ENCODE peak calls at places on chromosomes 13 and 19, in nine cellular contexts. One of them, this sample, is unnamed.

GRCh38 chr13:91017669-91018053 is 329.8 kb upstream of the MIR17HG start:
- DNase-seq in H1: peak
- DNase-seq in spleen: no peak
- DNase-seq in transverse colon: no peak
- DNase-seq in breast epithelium: no peak
- DNase-seq in GM23338: peak
- DNase-seq in HCT116: peak
- DNase-seq in stomach: no peak
- DNase-seq in K562: no peak
- DNase-seq in this sample: no peak

GRCh38 chr13:24184265-24184841 is 23.8 kb downstream of the SPATA13 start:
- DNase-seq in H1: no peak
- DNase-seq in spleen: no peak
- DNase-seq in transverse colon: no peak
- DNase-seq in breast epithelium: no peak
- DNase-seq in GM23338: no peak
- DNase-seq in HCT116: no peak
- DNase-seq in stomach: no peak
- DNase-seq in K562: no peak
- DNase-seq in this sample: no peak

GRCh38 chr13:73218181-73218580 is 159.4 kb downstream of the KLF5 start:
- DNase-seq in H1: no peak
- DNase-seq in spleen: no peak
- DNase-seq in transverse colon: no peak
- DNase-seq in breast epithelium: no peak
- DNase-seq in GM23338: no peak
- DNase-seq in HCT116: no peak
- DNase-seq in stomach: no peak
- DNase-seq in K562: no peak
- DNase-seq in this sample: no peak

GRCh38 chr13:35733832-35734231 is 257.3 kb upstream of the MAB21L1 start:
- DNase-seq in H1: no peak
- DNase-seq in spleen: no peak
- DNase-seq in transverse colon: no peak
- DNase-seq in breast epithelium: no peak
- DNase-seq in GM23338: no peak
- DNase-seq in HCT116: no peak
- DNase-seq in stomach: no peak
- DNase-seq in K562: no peak
- DNase-seq in this sample: no peak

GRCh38 chr13:33146843-33147611 is 130.8 kb downstream of the KL start:
- DNase-seq in H1: no peak
- DNase-seq in spleen: no peak
- DNase-seq in transverse colon: no peak
- DNase-seq in breast epithelium: no peak
- DNase-seq in GM23338: no peak
- DNase-seq in HCT116: no peak
- DNase-seq in stomach: no peak
- DNase-seq in K562: no peak
- DNase-seq in this sample: no peak

GRCh38 chr13:39918837-39919236 is 263.4 kb downstream of the COG6 start:
- DNase-seq in H1: no peak
- DNase-seq in spleen: no peak
- DNase-seq in transverse colon: no peak
- DNase-seq in breast epithelium: no peak
- DNase-seq in GM23338: no peak
- DNase-seq in HCT116: no peak
- DNase-seq in stomach: no peak
- DNase-seq in K562: no peak
- DNase-seq in this sample: no peak

GRCh38 chr13:111344471-111345191 is 24.2 kb downstream of the TEX29 start:
- DNase-seq in H1: peak
- DNase-seq in spleen: no peak
- DNase-seq in transverse colon: no peak
- DNase-seq in breast epithelium: no peak
- DNase-seq in GM23338: peak
- DNase-seq in HCT116: no peak
- DNase-seq in stomach: peak
- DNase-seq in K562: peak
- DNase-seq in this sample: no peak

GRCh38 chr13:81540777-81541176 is 1199.9 kb upstream of the SPRY2 start:
- DNase-seq in H1: no peak
- DNase-seq in spleen: no peak
- DNase-seq in transverse colon: no peak
- DNase-seq in breast epithelium: no peak
- DNase-seq in GM23338: peak
- DNase-seq in HCT116: no peak
- DNase-seq in stomach: no peak
- DNase-seq in K562: no peak
- DNase-seq in this sample: no peak

GRCh38 chr13:67402546-67402945 is 172.4 kb upstream of the PCDH9 start:
- DNase-seq in H1: no peak
- DNase-seq in spleen: no peak
- DNase-seq in transverse colon: no peak
- DNase-seq in breast epithelium: no peak
- DNase-seq in GM23338: no peak
- DNase-seq in HCT116: no peak
- DNase-seq in stomach: no peak
- DNase-seq in K562: no peak
- DNase-seq in this sample: no peak

GRCh38 chr19:3346677-3347353 is 19.6 kb upstream of the NFIC start:
- DNase-seq in H1: no peak
- DNase-seq in spleen: no peak
- DNase-seq in transverse colon: peak
- DNase-seq in breast epithelium: peak
- DNase-seq in GM23338: no peak
- DNase-seq in HCT116: no peak
- DNase-seq in stomach: peak
- DNase-seq in K562: no peak
- DNase-seq in this sample: no peak

GRCh38 chr13:113207890-113208423 is 512 bp downstream of the PCID2 start:
- DNase-seq in H1: no peak
- DNase-seq in spleen: no peak
- DNase-seq in transverse colon: peak
- DNase-seq in breast epithelium: no peak
- DNase-seq in GM23338: peak
- DNase-seq in HCT116: no peak
- DNase-seq in stomach: no peak
- DNase-seq in K562: no peak
- DNase-seq in this sample: no peak

GRCh38 chr13:63700366-63700765 is 2284.7 kb upstream of the PCDH20 start:
- DNase-seq in H1: no peak
- DNase-seq in spleen: no peak
- DNase-seq in transverse colon: no peak
- DNase-seq in breast epithelium: no peak
- DNase-seq in GM23338: no peak
- DNase-seq in HCT116: no peak
- DNase-seq in stomach: no peak
- DNase-seq in K562: no peak
- DNase-seq in this sample: no peak

GRCh38 chr19:19613456-19613855 is 5.0 kb downstream of the PBX4 start:
- DNase-seq in H1: no peak
- DNase-seq in spleen: no peak
- DNase-seq in transverse colon: peak
- DNase-seq in breast epithelium: no peak
- DNase-seq in GM23338: no peak
- DNase-seq in HCT116: peak
- DNase-seq in stomach: no peak
- DNase-seq in K562: no peak
- DNase-seq in this sample: no peak

GRCh38 chr19:7606289-7606688 is 10.6 kb downstream of the CAMSAP3 start:
- DNase-seq in H1: no peak
- DNase-seq in spleen: no peak
- DNase-seq in transverse colon: no peak
- DNase-seq in breast epithelium: no peak
- DNase-seq in GM23338: no peak
- DNase-seq in HCT116: no peak
- DNase-seq in stomach: no peak
- DNase-seq in K562: no peak
- DNase-seq in this sample: no peak

GRCh38 chr19:28208745-28209144 is 1004.2 kb downstream of the UQCRFS1 start:
- DNase-seq in H1: no peak
- DNase-seq in spleen: no peak
- DNase-seq in transverse colon: no peak
- DNase-seq in breast epithelium: no peak
- DNase-seq in GM23338: peak
- DNase-seq in HCT116: no peak
- DNase-seq in stomach: no peak
- DNase-seq in K562: no peak
- DNase-seq in this sample: no peak

GRCh38 chr19:10105241-10106099 is 692 bp upstream of the PPAN start:
- DNase-seq in H1: no peak
- DNase-seq in spleen: no peak
- DNase-seq in transverse colon: peak
- DNase-seq in breast epithelium: no peak
- DNase-seq in GM23338: no peak
- DNase-seq in HCT116: no peak
- DNase-seq in stomach: no peak
- DNase-seq in K562: peak
- DNase-seq in this sample: no peak
- TF ChIP-seq POLR2AphosphoS5 in H1: no peak
- TF ChIP-seq POLR2AphosphoS5 in spleen: no peak
- TF ChIP-seq POLR2AphosphoS5 in transverse colon: no peak
- TF ChIP-seq POLR2AphosphoS5 in breast epithelium: no peak
- TF ChIP-seq POLR2AphosphoS5 in GM23338: no peak
- TF ChIP-seq POLR2AphosphoS5 in HCT116: no peak
- TF ChIP-seq POLR2AphosphoS5 in stomach: no peak
- TF ChIP-seq POLR2AphosphoS5 in K562: no peak
- TF ChIP-seq POLR2AphosphoS5 in this sample: no peak

GRCh38 chr19:52464798-52465470 is 11.6 kb downstream of the ZNF578 start:
- DNase-seq in H1: no peak
- DNase-seq in spleen: no peak
- DNase-seq in transverse colon: no peak
- DNase-seq in breast epithelium: no peak
- DNase-seq in GM23338: peak
- DNase-seq in HCT116: peak
- DNase-seq in stomach: no peak
- DNase-seq in K562: peak
- DNase-seq in this sample: no peak
- TF ChIP-seq CTCF in H1: peak
- TF ChIP-seq CTCF in spleen: no peak
- TF ChIP-seq CTCF in transverse colon: no peak
- TF ChIP-seq CTCF in breast epithelium: no peak
- TF ChIP-seq CTCF in GM23338: peak
- TF ChIP-seq CTCF in HCT116: peak
- TF ChIP-seq CTCF in stomach: no peak
- TF ChIP-seq CTCF in K562: peak
- TF ChIP-seq CTCF in this sample: peak

GRCh38 chr19:40758491-40758890 is 7.5 kb downstream of the SNRPA start:
- DNase-seq in H1: no peak
- DNase-seq in spleen: no peak
- DNase-seq in transverse colon: no peak
- DNase-seq in breast epithelium: no peak
- DNase-seq in GM23338: no peak
- DNase-seq in HCT116: no peak
- DNase-seq in stomach: no peak
- DNase-seq in K562: no peak
- DNase-seq in this sample: no peak

GRCh38 chr19:40759352-40759751 is 8.3 kb downstream of the SNRPA start:
- DNase-seq in H1: no peak
- DNase-seq in spleen: no peak
- DNase-seq in transverse colon: no peak
- DNase-seq in breast epithelium: no peak
- DNase-seq in GM23338: no peak
- DNase-seq in HCT116: no peak
- DNase-seq in stomach: no peak
- DNase-seq in K562: no peak
- DNase-seq in this sample: no peak

GRCh38 chr19:40763963-40764362 is 11.4 kb upstream of the MIA start:
- DNase-seq in H1: no peak
- DNase-seq in spleen: no peak
- DNase-seq in transverse colon: no peak
- DNase-seq in breast epithelium: no peak
- DNase-seq in GM23338: no peak
- DNase-seq in HCT116: no peak
- DNase-seq in stomach: no peak
- DNase-seq in K562: no peak
- DNase-seq in this sample: no peak

DNA sequence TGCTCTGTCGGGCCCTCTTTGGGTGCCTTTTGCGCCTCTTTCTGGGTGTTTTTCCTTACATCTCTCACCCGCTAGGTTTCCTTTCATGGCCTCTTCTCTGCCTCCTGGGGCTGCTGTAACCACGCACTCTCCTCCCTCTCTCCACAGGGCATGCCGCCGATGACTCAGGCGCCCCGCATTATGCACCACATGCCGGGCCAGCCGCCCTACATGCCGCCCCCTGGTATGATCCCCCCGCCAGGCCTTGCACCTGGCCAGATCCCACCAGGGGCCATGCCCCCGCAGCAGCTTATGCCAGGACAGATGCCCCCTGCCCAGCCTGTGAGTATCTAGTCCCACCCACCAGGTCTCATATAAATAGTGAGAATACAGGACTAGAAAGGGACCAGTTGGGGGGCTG is 11.8 kb downstream of the SNRPA start:
- DNase-seq in H1: no peak
- DNase-seq in spleen: no peak
- DNase-seq in transverse colon: no peak
- DNase-seq in breast epithelium: no peak
- DNase-seq in GM23338: no peak
- DNase-seq in HCT116: no peak
- DNase-seq in stomach: no peak
- DNase-seq in K562: no peak
- DNase-seq in this sample: no peak
- TF ChIP-seq POLR2AphosphoS5 in H1: no peak
- TF ChIP-seq POLR2AphosphoS5 in spleen: peak
- TF ChIP-seq POLR2AphosphoS5 in transverse colon: no peak
- TF ChIP-seq POLR2AphosphoS5 in breast epithelium: no peak
- TF ChIP-seq POLR2AphosphoS5 in GM23338: no peak
- TF ChIP-seq POLR2AphosphoS5 in HCT116: no peak
- TF ChIP-seq POLR2AphosphoS5 in stomach: no peak
- TF ChIP-seq POLR2AphosphoS5 in K562: no peak
- TF ChIP-seq POLR2AphosphoS5 in this sample: no peak

GRCh38 chr19:45195764-45196163 is 17.2 kb downstream of the BLOC1S3 start:
- DNase-seq in H1: no peak
- DNase-seq in spleen: no peak
- DNase-seq in transverse colon: no peak
- DNase-seq in breast epithelium: no peak
- DNase-seq in GM23338: no peak
- DNase-seq in HCT116: no peak
- DNase-seq in stomach: no peak
- DNase-seq in K562: peak
- DNase-seq in this sample: no peak

GRCh38 chr19:45189971-45190370 is 11.4 kb downstream of the BLOC1S3 start:
- DNase-seq in H1: no peak
- DNase-seq in spleen: no peak
- DNase-seq in transverse colon: no peak
- DNase-seq in breast epithelium: no peak
- DNase-seq in GM23338: no peak
- DNase-seq in HCT116: no peak
- DNase-seq in stomach: no peak
- DNase-seq in K562: no peak
- DNase-seq in this sample: no peak

GRCh38 chr19:45186509-45187334 is 8.1 kb downstream of the BLOC1S3 start:
- DNase-seq in H1: no peak
- DNase-seq in spleen: no peak
- DNase-seq in transverse colon: no peak
- DNase-seq in breast epithelium: no peak
- DNase-seq in GM23338: no peak
- DNase-seq in HCT116: no peak
- DNase-seq in stomach: no peak
- DNase-seq in K562: no peak
- DNase-seq in this sample: no peak

GRCh38 chr19:45187421-45188100 is 9.0 kb downstream of the BLOC1S3 start:
- DNase-seq in H1: no peak
- DNase-seq in spleen: no peak
- DNase-seq in transverse colon: no peak
- DNase-seq in breast epithelium: no peak
- DNase-seq in GM23338: peak
- DNase-seq in HCT116: no peak
- DNase-seq in stomach: no peak
- DNase-seq in K562: peak
- DNase-seq in this sample: no peak

GRCh38 chr19:45191324-45191845 is 12.8 kb downstream of the BLOC1S3 start:
- DNase-seq in H1: no peak
- DNase-seq in spleen: no peak
- DNase-seq in transverse colon: no peak
- DNase-seq in breast epithelium: no peak
- DNase-seq in GM23338: no peak
- DNase-seq in HCT116: no peak
- DNase-seq in stomach: no peak
- DNase-seq in K562: no peak
- DNase-seq in this sample: no peak
- TF ChIP-seq CTCF in H1: peak
- TF ChIP-seq CTCF in spleen: no peak
- TF ChIP-seq CTCF in transverse colon: no peak
- TF ChIP-seq CTCF in breast epithelium: no peak
- TF ChIP-seq CTCF in GM23338: peak
- TF ChIP-seq CTCF in HCT116: no peak
- TF ChIP-seq CTCF in stomach: no peak
- TF ChIP-seq CTCF in K562: no peak
- TF ChIP-seq CTCF in this sample: no peak

This sample was measured in Panc1.